ENCODE peak calls at places on chromosome 18, in six cellular contexts. M is GM06990, C is BE2C, S is fibroblast of lung, U is heart right ventricle, Q is tibial artery. A is an unnamed sample. For H3K27me3, the result is how much of the 10 kb centered on the place peaks cover.

GRCh38 chr18:65835881-65836280 is 85.1 kb downstream of the CDH7 start:
- DNase-seq in C (no peak), Q (no peak), U (no peak), S (no peak), M (no peak), A (no peak)

GRCh38 chr18:45068563-45069191 is 388.0 kb downstream of the SETBP1 start:
- DNase-seq in C (no peak), M (no peak), Q (no peak), U (no peak), S (no peak), A (no peak)

GRCh38 chr18:48940854-48941531 is 9.8 kb downstream of the SMAD7 start:
- DNase-seq in M (peak), Q (no peak), C (peak), S (peak), U (no peak), A (no peak)

GRCh38 chr18:22441638-22442037 is 23.9 kb upstream of the CTAGE1 start:
- DNase-seq in U (no peak), C (no peak), Q (no peak), S (no peak), M (no peak), A (no peak)

GRCh38 chr18:3920832-3921231 is 470.9 kb downstream of the TGIF1 start:
- DNase-seq in S (peak), Q (no peak), M (no peak), C (no peak), U (no peak), A (no peak)

GRCh38 chr18:58400337-58400885 is 228.5 kb downstream of the ALPK2 start:
- DNase-seq in U (no peak), S (peak), M (no peak), Q (peak), C (no peak), A (no peak)

GRCh38 chr18:12747530-12748315 is 44.9 kb downstream of the PSMG2 start:
- DNase-seq in C (no peak), Q (no peak), M (no peak), U (no peak), S (no peak), A (no peak)

GRCh38 chr18:62531078-62531477 is 8.3 kb downstream of the ZCCHC2 start:
- DNase-seq in C (no peak), S (no peak), Q (no peak), M (no peak), U (no peak), A (no peak)

GRCh38 chr18:63523660-63524059 is 18.5 kb upstream of the SERPINB12 start:
- DNase-seq in S (no peak), Q (no peak), M (no peak), U (no peak), C (no peak), A (no peak)

GRCh38 chr18:31819106-31819924 is 58.6 kb upstream of the SLC25A52 start:
- DNase-seq in M (no peak), U (no peak), Q (no peak), S (peak), C (no peak), A (peak)

GRCh38 chr18:60910534-60910933 is 422.7 kb upstream of the CDH20 start:
- DNase-seq in C (no peak), Q (no peak), M (no peak), U (no peak), S (peak), A (no peak)

GRCh38 chr18:13191779-13192178 is 26.8 kb upstream of the LDLRAD4 start:
- DNase-seq in Q (no peak), C (no peak), M (no peak), S (no peak), U (no peak), A (no peak)

GRCh38 chr18:52190195-52190594 is 149.8 kb upstream of the DCC start:
- DNase-seq in C (no peak), U (no peak), M (no peak), S (no peak), Q (no peak), A (no peak)

GRCh38 chr18:57051586-57052044 is 95.3 kb upstream of the BOD1L2 start:
- DNase-seq in M (peak), C (peak), Q (no peak), S (no peak), U (no peak), A (no peak)

GRCh38 chr18:68164909-68165308 is 550.0 kb downstream of the TMX3 start:
- DNase-seq in C (no peak), M (no peak), S (no peak), Q (no peak), U (no peak), A (no peak)

GRCh38 chr18:24397131-24397693 is 412 bp downstream of the OSBPL1A start:
- DNase-seq in S (peak), M (peak), U (peak), C (peak), Q (peak), A (peak)

GRCh38 chr18:74699455-74699854 is 101.8 kb downstream of the ZNF407 start:
- DNase-seq in Q (no peak), C (no peak), M (no peak), S (no peak), U (no peak), A (no peak)

DNA sequence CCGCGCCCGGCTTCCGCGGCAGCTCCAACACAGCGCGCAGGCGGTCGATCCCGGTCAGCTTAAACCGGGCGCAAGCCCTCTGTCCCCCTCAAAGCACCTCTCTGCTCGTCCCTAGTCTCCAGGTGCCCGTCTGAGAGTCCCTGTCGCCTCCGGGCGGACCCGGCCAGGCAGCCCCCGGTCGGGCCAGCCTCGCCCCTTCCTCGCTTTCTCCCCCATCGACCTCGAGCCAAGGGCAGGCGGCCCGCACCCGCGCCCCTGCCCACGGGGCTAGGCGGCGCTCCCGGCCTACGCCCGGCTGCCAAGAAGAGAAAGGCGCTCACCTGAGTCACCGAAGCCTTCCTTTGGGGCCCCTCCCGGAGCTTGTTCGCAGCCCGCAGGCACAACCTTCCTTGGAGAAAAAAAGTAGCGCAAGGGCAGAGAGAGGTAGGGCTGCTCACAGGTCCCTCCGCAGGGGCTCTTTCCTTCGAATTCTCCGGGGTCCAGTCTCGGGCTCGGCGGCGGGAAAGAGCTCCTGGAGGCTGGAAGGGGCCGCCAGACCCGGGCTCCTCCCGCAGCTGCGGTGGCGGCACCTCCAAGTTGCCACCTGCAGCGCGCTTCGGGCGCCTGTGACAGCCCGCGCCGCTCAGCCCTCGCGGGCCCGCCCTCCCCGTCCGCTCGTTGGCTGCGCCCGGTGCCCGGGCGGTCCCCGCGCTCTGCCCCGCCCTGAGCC is 86.4 kb upstream of the EPB41L3 start:
- DNase-seq in C (peak), S (no peak), Q (peak), U (no peak), M (peak), A (no peak)
- H3K27me3 ChIP-seq in C (under half), S (under half), Q (under half), U (half or more), M (under half), A (under half)

DNA sequence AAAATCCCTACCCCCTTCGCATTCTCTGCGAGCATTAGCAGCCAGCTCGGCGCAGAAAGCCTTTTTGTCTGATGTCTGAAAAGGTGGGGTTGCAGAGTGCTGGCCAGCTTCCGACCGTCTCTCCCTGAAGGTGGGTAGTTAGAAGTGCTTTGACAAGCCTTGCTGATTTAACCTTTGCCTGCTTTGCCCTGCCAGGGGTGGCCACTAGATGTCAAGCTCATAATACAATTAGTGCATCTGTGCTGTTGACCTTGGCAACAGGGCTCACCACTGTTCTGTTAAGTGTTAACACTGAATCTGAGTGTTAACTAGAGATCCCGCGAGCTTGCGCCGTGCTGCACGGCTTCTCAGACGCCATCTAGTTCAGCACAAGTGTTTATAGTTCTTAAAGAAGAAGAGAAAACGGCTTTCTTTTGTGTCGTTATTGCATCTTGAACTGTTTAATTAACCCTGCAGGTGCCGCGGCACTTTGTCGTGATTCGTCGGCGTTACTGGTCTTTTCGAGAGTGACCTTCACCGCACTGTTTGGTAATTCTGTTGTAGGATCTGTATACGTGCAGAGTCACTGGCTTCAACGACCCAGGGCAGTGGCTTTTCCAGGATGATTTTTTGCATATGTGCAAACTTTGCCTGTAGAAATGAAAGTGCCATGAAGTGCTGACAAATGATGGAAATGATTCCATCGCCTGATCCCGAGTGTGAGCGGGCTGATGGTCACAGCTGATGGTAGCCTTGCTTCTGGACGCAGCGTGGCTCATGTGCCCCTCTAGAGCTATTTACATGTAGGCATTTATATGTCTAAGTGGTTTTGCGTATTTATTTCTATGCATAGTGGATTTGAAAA is 5.5 kb downstream of the SALL3 start:
- DNase-seq in Q (no peak), M (no peak), C (no peak), S (no peak), U (no peak), A (no peak)
- TF ChIP-seq CTCF in Q (no peak), M (peak), C (no peak), S (no peak), U (peak), A (no peak)

GRCh38 chr18:36649205-36649604 is 179.6 kb downstream of the TPGS2 start:
- DNase-seq in M (no peak), C (no peak), Q (no peak), S (no peak), U (no peak), A (no peak)

GRCh38 chr18:36652503-36652902 is 176.3 kb downstream of the TPGS2 start:
- DNase-seq in U (no peak), C (no peak), Q (no peak), S (no peak), M (no peak), A (no peak)

GRCh38 chr18:36650206-36650605 is 178.6 kb downstream of the TPGS2 start:
- DNase-seq in S (no peak), U (no peak), M (no peak), C (no peak), Q (no peak), A (no peak)

GRCh38 chr18:36648803-36649202 is 180.0 kb downstream of the TPGS2 start:
- DNase-seq in S (no peak), U (no peak), M (no peak), Q (no peak), C (no peak), A (no peak)

DNA sequence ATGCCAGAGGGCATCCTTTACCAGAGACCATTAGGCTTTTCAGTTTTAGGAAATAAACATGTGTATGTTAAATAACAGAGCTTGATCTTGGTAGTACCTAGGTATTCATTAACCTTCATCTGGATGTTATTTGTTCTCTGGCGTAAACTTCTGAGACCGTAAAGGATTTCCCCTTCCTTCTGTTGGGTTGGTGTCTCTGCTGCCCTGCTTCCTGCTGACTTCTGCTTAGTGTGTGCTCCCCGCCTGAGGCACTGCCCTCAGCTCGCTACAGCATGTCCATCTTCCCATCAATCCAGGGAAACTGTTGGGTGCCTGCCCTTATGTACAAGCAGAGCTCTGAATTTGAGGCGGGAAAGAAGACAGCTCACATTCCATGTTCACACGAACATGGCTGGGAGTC is 177.9 kb downstream of the TPGS2 start:
- DNase-seq in U (no peak), S (no peak), M (no peak), Q (no peak), C (no peak), A (no peak)
- H3K27me3 ChIP-seq in U (under half), S (under half), M (under half), Q (under half), C (under half), A (under half)

GRCh38 chr18:9919564-9920232 is 5.9 kb downstream of the VAPA start:
- DNase-seq in M (no peak), C (no peak), U (no peak), Q (no peak), S (no peak), A (no peak)
- TF ChIP-seq CTCF in M (no peak), C (no peak), U (no peak), Q (no peak), S (no peak), A (no peak)

DNA sequence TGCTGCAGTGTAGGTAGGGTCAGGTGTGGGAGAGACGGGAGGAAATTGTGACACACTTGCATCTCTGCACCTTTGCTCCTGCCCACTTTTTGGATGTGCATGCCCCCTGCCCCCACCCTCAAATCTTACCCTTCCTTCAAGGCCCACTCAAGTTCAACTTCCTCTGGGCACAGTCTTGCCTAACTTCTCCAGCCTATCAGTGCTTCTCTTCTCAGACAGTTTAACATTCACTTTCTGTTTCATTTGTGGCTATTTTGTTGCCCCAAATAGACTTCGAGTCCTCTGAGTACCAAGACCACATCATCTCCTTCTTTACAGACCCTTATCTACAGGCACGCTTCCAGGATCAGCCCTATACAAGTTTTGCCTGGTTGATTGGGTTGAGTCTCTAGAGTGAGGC is 2.7 kb downstream of the ST8SIA5 start:
- DNase-seq in U (no peak), M (peak), S (no peak), C (no peak), Q (no peak), A (no peak)
- H3K27me3 ChIP-seq in U (under half), M (under half), S (under half), C (under half), Q (under half), A (under half)

GRCh38 chr18:21194871-21195771 is 46.9 kb upstream of the GREB1L start:
- DNase-seq in C (no peak), Q (no peak), M (peak), S (peak), U (no peak), A (no peak)

GRCh38 chr18:21187886-21188285 is 54.1 kb upstream of the GREB1L start:
- DNase-seq in M (no peak), C (no peak), S (no peak), Q (no peak), U (no peak), A (no peak)

GRCh38 chr18:21192308-21192624 is 49.8 kb upstream of the GREB1L start:
- DNase-seq in U (no peak), Q (no peak), M (no peak), C (no peak), S (no peak), A (no peak)

GRCh38 chr18:21196426-21196825 is 45.6 kb upstream of the GREB1L start:
- DNase-seq in C (no peak), M (no peak), U (no peak), S (no peak), Q (no peak), A (no peak)

DNA sequence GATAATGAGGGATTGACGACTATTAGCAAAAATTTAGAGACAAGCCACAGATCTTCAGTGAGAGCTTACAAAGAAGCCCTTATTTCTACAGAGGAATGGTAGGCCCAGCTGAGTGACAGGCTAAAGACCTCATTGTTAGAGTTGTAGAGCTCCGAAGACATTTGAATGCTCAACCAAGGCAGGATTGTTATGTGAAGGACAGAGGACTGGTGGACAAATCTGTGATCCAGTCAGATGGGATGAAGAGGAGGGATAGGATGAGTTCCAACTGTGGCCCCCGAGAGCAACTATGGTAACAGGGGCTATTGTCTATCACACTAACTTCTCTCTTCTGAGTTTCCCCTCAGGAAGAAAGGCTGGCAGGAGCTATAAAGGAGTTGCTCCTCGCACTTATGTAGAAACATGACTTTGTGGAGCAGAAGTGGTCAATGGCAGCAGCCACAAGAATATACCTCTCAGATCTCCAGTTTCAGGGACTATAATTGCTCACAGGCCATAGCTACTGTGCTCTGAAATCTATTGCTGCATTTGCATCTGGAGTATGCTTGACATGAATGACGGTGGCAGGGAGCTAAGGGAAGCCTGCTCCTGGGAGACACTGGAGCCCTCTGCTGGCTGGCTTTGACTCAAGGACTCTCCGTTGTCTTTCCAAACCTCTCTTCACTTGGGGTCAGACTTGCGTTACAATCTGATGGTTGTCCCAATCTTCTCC is 50.3 kb upstream of the GREB1L start:
- DNase-seq in M (no peak), U (peak), C (peak), S (peak), Q (peak), A (peak)
- TF ChIP-seq CTCF in M (peak), U (peak), C (peak), S (peak), Q (peak), A (peak)